ENCODE peak calls at places on chromosomes 6 and 20, in ten cellular contexts. U, O, V, M, H, W, L, C, A and K are unnamed samples.

GRCh38 chr20:46622125-46622524 is 29.1 kb downstream of the SLC13A3 start:
- DNase-seq in M (no peak), W (no peak), O (no peak), C (no peak), U (no peak), H (no peak), V (no peak), L (no peak), A (no peak), K (no peak)

GRCh38 chr20:50855498-50856474 is 60.9 kb downstream of the BCAS4 start:
- DNase-seq in O (no peak), H (no peak), C (no peak), W (no peak), V (no peak), M (no peak), L (no peak), A (peak), U (no peak), K (no peak)

GRCh38 chr6:7166410-7167293 is 58.9 kb downstream of the RREB1 start:
- DNase-seq in H (peak), V (no peak), L (no peak), W (no peak), A (no peak), C (peak), O (no peak), U (no peak), M (no peak), K (no peak)

GRCh38 chr20:52049001-52049731 is 142.4 kb downstream of the ZFP64 start:
- DNase-seq in U (peak), V (no peak), A (no peak), C (no peak), O (no peak), H (no peak), M (no peak), L (no peak), W (peak), K (no peak)

GRCh38 chr6:101393291-101394251 is at the start of gene GRIK2:
- DNase-seq in W (peak), C (no peak), O (no peak), M (peak), L (peak), A (peak), U (peak), H (peak), V (no peak), K (no peak)

GRCh38 chr6:108260126-108260808 is 573 bp downstream of the SNX3 start:
- DNase-seq in V (peak), L (no peak), U (peak), H (peak), W (peak), O (no peak), C (peak), A (peak), M (no peak), K (peak)

GRCh38 chr20:48338717-48339116 is 489.1 kb downstream of the PREX1 start:
- DNase-seq in V (no peak), M (no peak), A (peak), C (no peak), L (no peak), W (no peak), O (no peak), U (no peak), H (no peak), K (no peak)

GRCh38 chr6:159693894-159694545 is 979 bp upstream of the SOD2 start:
- DNase-seq in A (peak), M (no peak), C (peak), H (no peak), O (peak), V (peak), U (no peak), L (no peak), W (no peak), K (peak)

GRCh38 chr20:33063271-33063670 is 9.6 kb downstream of the BPIFB3 start:
- DNase-seq in L (no peak), A (no peak), W (no peak), V (no peak), C (no peak), H (no peak), M (no peak), O (no peak), U (no peak), K (no peak)

GRCh38 chr20:31815408-31816188 is 3.6 kb upstream of the MYLK2 start:
- DNase-seq in L (peak), V (no peak), A (no peak), M (no peak), H (no peak), W (no peak), U (no peak), C (no peak), O (no peak), K (no peak)

GRCh38 chr6:45677381-45677992 is 299.8 kb upstream of the SUPT3H start:
- DNase-seq in H (peak), O (no peak), A (no peak), M (no peak), W (no peak), V (peak), C (peak), U (no peak), L (no peak), K (peak)

GRCh38 chr20:36449663-36450062 is 91.7 kb upstream of the MYL9 start:
- DNase-seq in L (no peak), A (no peak), W (no peak), O (no peak), U (no peak), M (no peak), V (no peak), H (no peak), C (no peak), K (no peak)

GRCh38 chr6:128738112-128738511 is 144.8 kb upstream of the LAMA2 start:
- DNase-seq in W (no peak), U (no peak), O (no peak), V (no peak), M (no peak), A (no peak), H (no peak), L (no peak), C (no peak), K (no peak)

GRCh38 chr20:57831992-57832585 is 122.3 kb upstream of the PMEPA1 start:
- DNase-seq in A (no peak), M (no peak), L (no peak), H (no peak), C (no peak), W (no peak), U (no peak), V (no peak), O (no peak), K (no peak)

GRCh38 chr6:41586564-41586963 is 40.4 kb downstream of the FOXP4 start:
- DNase-seq in H (no peak), C (no peak), V (no peak), W (no peak), O (no peak), A (no peak), L (no peak), M (no peak), U (no peak), K (no peak)

GRCh38 chr6:56949261-56949660 is 5.6 kb upstream of the BEND6 start:
- DNase-seq in L (no peak), V (no peak), H (no peak), C (no peak), M (no peak), U (no peak), W (no peak), A (no peak), O (no peak), K (no peak)

GRCh38 chr20:63850689-63851547 is 10.4 kb upstream of the ABHD16B start:
- DNase-seq in U (no peak), H (no peak), L (no peak), V (no peak), M (no peak), O (no peak), A (no peak), C (no peak), W (no peak), K (no peak)

GRCh38 chr6:157143171-157143884 is 180.0 kb downstream of the TMEM242 start:
- DNase-seq in V (no peak), U (no peak), M (no peak), W (no peak), L (peak), O (no peak), C (no peak), A (no peak), H (peak), K (no peak)

GRCh38 chr6:39891976-39892375 is 42.3 kb downstream of the MOCS1 start:
- DNase-seq in O (no peak), V (no peak), W (no peak), C (no peak), A (no peak), U (no peak), L (no peak), M (no peak), H (no peak), K (no peak)

GRCh38 chr6:127457444-127458064 is 1.6 kb downstream of the KIAA0408 start:
- DNase-seq in M (no peak), W (no peak), H (no peak), O (no peak), C (no peak), V (no peak), A (peak), U (no peak), L (no peak), K (no peak)

GRCh38 chr20:46275091-46275490 is 33.2 kb downstream of the CDH22 start:
- DNase-seq in C (no peak), A (no peak), M (no peak), L (no peak), U (no peak), H (no peak), V (no peak), W (no peak), O (no peak), K (no peak)

GRCh38 chr6:54419885-54420284 is 111.6 kb downstream of the TINAG start:
- DNase-seq in W (no peak), M (no peak), L (no peak), C (peak), V (no peak), U (no peak), H (no peak), O (no peak), A (peak), K (no peak)

GRCh38 chr6:163198396-163198795 is 216.1 kb upstream of the QKI start:
- DNase-seq in M (no peak), O (no peak), L (no peak), A (no peak), U (no peak), C (no peak), V (no peak), W (no peak), H (no peak), K (no peak)

GRCh38 chr20:59723108-59723500 is 118.8 kb downstream of the PHACTR3 start:
- DNase-seq in V (no peak), C (no peak), W (no peak), A (no peak), O (no peak), H (no peak), U (no peak), M (no peak), L (no peak), K (no peak)

GRCh38 chr6:34955447-34955846 is 66.4 kb downstream of the ANKS1A start:
- DNase-seq in C (no peak), M (no peak), H (no peak), L (no peak), A (no peak), U (no peak), W (no peak), V (no peak), O (no peak), K (no peak)

GRCh38 chr6:119442776-119443184 is 93.2 kb upstream of the MAN1A1 start:
- DNase-seq in V (no peak), A (no peak), U (no peak), C (no peak), M (no peak), O (no peak), L (peak), W (no peak), H (no peak), K (peak)

GRCh38 chr6:160160929-160161646 is 39.5 kb downstream of the SLC22A1 start:
- DNase-seq in C (no peak), L (no peak), H (no peak), W (no peak), O (no peak), U (no peak), A (no peak), M (no peak), V (no peak), K (no peak)

GRCh38 chr20:15597306-15597705 is 975.9 kb downstream of the KIF16B start:
- DNase-seq in U (no peak), L (no peak), A (peak), V (no peak), C (no peak), W (no peak), M (no peak), H (no peak), O (no peak), K (no peak)

GRCh38 chr6:159973951-159974350 is 5.1 kb downstream of the IGF2R start:
- DNase-seq in C (peak), L (no peak), W (no peak), H (no peak), V (no peak), O (no peak), M (no peak), U (no peak), A (peak), K (no peak)

GRCh38 chr6:133130863-133131262 is 110.3 kb upstream of the EYA4 start:
- DNase-seq in O (peak), C (peak), U (no peak), W (peak), M (no peak), A (peak), H (peak), V (no peak), L (no peak), K (no peak)

GRCh38 chr20:60066438-60066823 is 108.2 kb downstream of the CDH26 start:
- DNase-seq in C (no peak), U (no peak), W (no peak), O (no peak), L (no peak), H (peak), V (no peak), M (no peak), A (no peak), K (no peak)

GRCh38 chr6:113439861-113440260 is 417.3 kb upstream of the MARCKS start:
- DNase-seq in W (no peak), H (no peak), A (no peak), M (no peak), L (no peak), C (no peak), V (no peak), U (no peak), O (no peak), K (no peak)

GRCh38 chr6:56808871-56809359 is 146.0 kb upstream of the BEND6 start:
- DNase-seq in O (no peak), L (no peak), V (no peak), H (no peak), W (no peak), U (no peak), C (peak), M (no peak), A (peak), K (no peak)